ENCODE peak calls at places on chromosome 2, in four cellular contexts. N is ovary, A is neural progenitor cell, I is GM23338. R is an unnamed sample.

GRCh38 chr2:119440873-119441272 is 9.2 kb downstream of the TMEM37 start:
- DNase-seq in N (no peak), A (no peak), I (no peak), R (no peak)

GRCh38 chr2:158997037-158997785 is 28.8 kb downstream of the TANC1 start:
- DNase-seq in N (no peak), I (no peak), A (no peak), R (no peak)

GRCh38 chr2:26461601-26462023 is 16.3 kb downstream of the OTOF start:
- DNase-seq in N (peak; percentile 27), A (no peak), I (no peak), R (no peak)

GRCh38 chr2:101249826-101250225 is 2.9 kb upstream of the CNOT11 start:
- DNase-seq in A (no peak), I (peak; percentile 30), N (no peak), R (no peak)

GRCh38 chr2:120794716-120795115 is 59.0 kb downstream of the GLI2 start:
- DNase-seq in I (no peak), N (no peak), A (no peak), R (peak; percentile 59)

GRCh38 chr2:74544634-74545033 is 9.1 kb downstream of the LOXL3 start:
- DNase-seq in N (no peak), I (no peak), A (no peak), R (no peak)

GRCh38 chr2:201956361-201956760 is 77.3 kb upstream of the FZD7 start:
- DNase-seq in N (no peak), A (no peak), I (no peak), R (no peak)

GRCh38 chr2:232687382-232688160 is 9.6 kb upstream of the GIGYF2 start:
- DNase-seq in N (no peak), I (no peak), A (no peak), R (no peak)

GRCh38 chr2:106572541-106573148 is 85.5 kb downstream of the CD8B2 start:
- DNase-seq in I (peak; percentile 81), N (no peak), A (peak; percentile 60), R (no peak)

GRCh38 chr2:11553661-11554429 is 20.0 kb downstream of the GREB1 start:
- DNase-seq in A (peak; percentile 48), I (no peak), N (peak; percentile 39), R (no peak)

GRCh38 chr2:239722760-239723448 is 302.2 kb downstream of the NDUFA10 start:
- DNase-seq in A (no peak), N (peak; percentile 13), I (no peak), R (peak; percentile 4)

GRCh38 chr2:6036211-6036610 is 344.0 kb downstream of the SOX11 start:
- DNase-seq in A (no peak), N (no peak), I (no peak), R (no peak)

GRCh38 chr2:174729797-174730529 is 34.3 kb downstream of the CHRNA1 start:
- DNase-seq in A (peak; percentile 58), N (no peak), I (peak; percentile 74), R (no peak)

GRCh38 chr2:197168705-197169104 is 141.9 kb downstream of the ANKRD44 start:
- DNase-seq in A (peak; percentile 91), N (peak; percentile 68), I (peak; percentile 95), R (peak; percentile 52)

GRCh38 chr2:127526940-127527804 is 883 bp upstream of the IWS1 start:
- DNase-seq in I (peak; percentile 24), A (peak; percentile 58), N (no peak), R (no peak)

GRCh38 chr2:216535454-216535995 is 36.9 kb downstream of the RPL37A start:
- DNase-seq in N (peak; percentile 91), A (no peak), I (no peak), R (peak; percentile 94)

GRCh38 chr2:2232167-2232566 is 98.9 kb downstream of the MYT1L start:
- DNase-seq in A (no peak), I (no peak), N (no peak), R (no peak)

GRCh38 chr2:120733238-120733942 is 2.3 kb upstream of the GLI2 start:
- DNase-seq in N (peak; percentile 31), A (no peak), I (no peak), R (no peak)

GRCh38 chr2:174593574-174594203 is 3.9 kb downstream of the WIPF1 start:
- DNase-seq in A (peak; percentile 22), I (peak; percentile 37), N (no peak), R (no peak)

GRCh38 chr2:1309507-1309906 is 103.8 kb upstream of the TPO start:
- DNase-seq in N (no peak), A (no peak), I (peak; percentile 63), R (no peak)

GRCh38 chr2:69208023-69208595 is 178.9 kb downstream of the GFPT1 start:
- DNase-seq in A (no peak), N (no peak), I (no peak), R (no peak)

DNA sequence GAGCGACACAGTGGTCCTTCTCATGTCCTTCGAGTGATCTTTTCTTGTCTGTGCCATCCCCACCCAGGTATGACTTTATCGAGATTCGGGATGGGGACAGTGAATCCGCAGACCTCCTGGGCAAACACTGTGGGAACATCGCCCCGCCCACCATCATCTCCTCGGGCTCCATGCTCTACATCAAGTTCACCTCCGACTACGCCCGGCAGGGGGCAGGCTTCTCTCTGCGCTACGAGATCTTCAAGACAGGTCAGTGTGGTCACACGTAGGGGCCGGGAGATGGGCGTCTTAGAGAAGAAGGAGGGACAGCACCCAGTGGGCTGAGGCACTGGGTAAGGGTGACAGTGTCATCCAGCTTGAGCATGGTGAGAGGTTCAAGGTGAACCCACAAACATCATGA is 33.8 kb downstream of the NRP2 start:
- DNase-seq in A (no peak), N (peak; percentile 55), I (peak; percentile 68), R (no peak)
- TF ChIP-seq CTCF in A (peak; percentile 12), N (no peak), I (peak; percentile 47), R (no peak)

GRCh38 chr2:181786371-181787228 is 104.9 kb upstream of the ITPRID2 start:
- DNase-seq in N (no peak), A (no peak), I (no peak), R (no peak)
- H3K4me1 ChIP-seq in N (no peaks in the 10 kb centered on the region), A (no peaks in the 10 kb centered on the region), I (no peaks in the 10 kb centered on the region), R (peaks cover 5% of the 10 kb centered on the region)

DNA sequence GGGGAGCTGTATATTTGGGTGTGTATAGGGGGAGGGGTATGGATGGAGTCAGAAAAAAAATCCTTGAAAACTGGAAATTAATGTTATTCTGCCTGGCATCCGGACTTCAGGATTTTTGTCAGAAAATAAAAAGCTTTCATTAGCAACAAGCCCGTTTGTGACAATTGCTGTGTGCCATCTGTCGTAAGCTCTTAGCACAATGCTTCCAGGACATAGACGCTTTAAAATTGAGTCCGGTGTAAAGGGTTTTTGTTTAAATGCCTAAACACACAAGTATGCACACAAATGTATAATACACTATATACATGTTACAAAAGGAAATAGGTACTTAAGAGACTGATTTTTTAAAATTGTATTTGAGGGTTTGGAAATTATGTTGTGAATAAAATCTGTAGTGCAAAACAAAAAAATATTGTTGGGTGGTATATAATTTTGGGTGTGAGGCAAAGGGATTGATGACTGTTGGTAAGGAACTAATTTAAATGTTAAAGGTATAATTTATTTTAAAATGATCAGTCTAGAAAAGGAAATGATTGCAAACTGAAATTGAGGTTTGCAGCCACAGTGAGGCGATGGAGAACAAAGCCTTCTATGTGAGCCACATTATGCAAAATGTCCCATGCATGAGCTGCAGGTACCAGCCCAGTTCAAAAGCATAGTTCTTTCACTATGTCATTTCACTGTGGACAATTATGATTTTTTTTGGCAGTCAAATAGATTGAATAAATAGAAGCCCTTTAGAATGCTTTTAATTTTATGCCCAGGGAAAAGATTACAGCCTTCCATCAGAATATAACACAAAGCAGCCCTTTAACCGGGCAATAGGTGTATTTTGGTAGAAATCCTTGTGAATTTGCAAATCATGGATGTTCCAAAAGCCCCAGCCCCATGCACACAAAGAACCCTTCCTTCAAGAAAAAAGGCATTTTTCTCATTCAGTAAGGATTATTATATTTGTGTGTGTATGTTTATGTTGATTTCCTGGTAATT is 1.5 kb downstream of the MAP2 start:
- DNase-seq in I (peak; percentile 64), A (peak; percentile 38), N (no peak), R (no peak)
- TF ChIP-seq CTCF in I (peak; percentile 58), A (peak; percentile 60), N (peak; percentile 16), R (no peak)

GRCh38 chr2:9545502-9545901 is 10.1 kb downstream of the ADAM17 start:
- DNase-seq in A (no peak), N (no peak), I (no peak), R (no peak)
- H3K4me1 ChIP-seq in A (no peaks in the 10 kb centered on the region), N (peaks cover 28% of the 10 kb centered on the region), I (no peaks in the 10 kb centered on the region), R (no peaks in the 10 kb centered on the region)

R was measured in uterus.